ENCODE peak calls at places on chromosomes 4 and X, in four cellular contexts. R, M, B and X are unnamed samples.

GRCh38 chr4:83340692-83341343 is 6.2 kb upstream of the HPSE start:
- DNase-seq in R (no peak), B (no peak), M (no peak), X (no peak)

GRCh38 chrX:72001906-72002305 is 91.3 kb downstream of the NHSL2 start:
- DNase-seq in R (no peak), B (no peak), M (no peak), X (peak)

GRCh38 chrX:129653985-129654651 is 638 bp downstream of the APLN start:
- DNase-seq in R (no peak), B (peak), M (no peak), X (peak)

GRCh38 chr4:26731342-26731741 is 129.3 kb upstream of the STIM2 start:
- DNase-seq in R (no peak), B (no peak), M (no peak), X (no peak)

GRCh38 chr4:89823416-89823815 is 13.5 kb downstream of the SNCA start:
- DNase-seq in R (no peak), B (no peak), M (no peak), X (no peak)

GRCh38 chrX:2748171-2748814 is 3.5 kb upstream of the XG start:
- DNase-seq in M (peak), B (no peak), R (no peak), X (no peak)

GRCh38 chr4:146477054-146477453 is 44.7 kb downstream of the SLC10A7 start:
- DNase-seq in M (no peak), R (no peak), B (no peak), X (no peak)

GRCh38 chr4:98468744-98469143 is 189.7 kb downstream of the TSPAN5 start:
- DNase-seq in M (peak), R (no peak), B (no peak), X (no peak)

GRCh38 chr4:113761682-113762060 is at the start of gene CAMK2D:
- DNase-seq in B (no peak), M (peak), R (no peak), X (peak)

GRCh38 chr4:52959545-52959944 is 97.4 kb downstream of the RASL11B start:
- DNase-seq in B (no peak), M (peak), R (peak), X (no peak)

GRCh38 chr4:48067536-48067935 is 51.0 kb downstream of the NIPAL1 start:
- DNase-seq in M (no peak), R (no peak), B (no peak), X (no peak)

DNA sequence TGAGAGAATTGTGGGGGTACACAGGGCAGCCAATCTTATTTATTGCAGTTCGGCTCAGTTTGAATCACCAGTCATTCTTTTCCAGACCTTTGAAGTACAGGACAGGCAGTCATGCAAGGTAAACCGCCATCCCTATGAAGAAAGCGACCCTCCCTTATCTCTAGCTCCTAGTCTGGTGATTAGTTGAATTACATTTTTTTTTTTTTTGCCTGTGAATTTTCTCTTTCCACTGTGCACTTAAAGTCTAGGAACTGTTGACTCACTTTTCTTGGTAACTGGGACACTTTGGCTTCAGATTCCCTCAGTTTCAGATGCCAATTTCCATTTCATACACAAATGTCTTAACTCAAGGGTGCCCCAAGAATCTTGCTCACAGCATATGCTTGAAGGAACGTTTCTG is 82.4 kb upstream of the FAM9C start:
- DNase-seq in B (no peak), R (no peak), M (no peak), X (no peak)
- H3K4me3 ChIP-seq in B (no peak), R (no peak), M (no peak), X (no peak)

DNA sequence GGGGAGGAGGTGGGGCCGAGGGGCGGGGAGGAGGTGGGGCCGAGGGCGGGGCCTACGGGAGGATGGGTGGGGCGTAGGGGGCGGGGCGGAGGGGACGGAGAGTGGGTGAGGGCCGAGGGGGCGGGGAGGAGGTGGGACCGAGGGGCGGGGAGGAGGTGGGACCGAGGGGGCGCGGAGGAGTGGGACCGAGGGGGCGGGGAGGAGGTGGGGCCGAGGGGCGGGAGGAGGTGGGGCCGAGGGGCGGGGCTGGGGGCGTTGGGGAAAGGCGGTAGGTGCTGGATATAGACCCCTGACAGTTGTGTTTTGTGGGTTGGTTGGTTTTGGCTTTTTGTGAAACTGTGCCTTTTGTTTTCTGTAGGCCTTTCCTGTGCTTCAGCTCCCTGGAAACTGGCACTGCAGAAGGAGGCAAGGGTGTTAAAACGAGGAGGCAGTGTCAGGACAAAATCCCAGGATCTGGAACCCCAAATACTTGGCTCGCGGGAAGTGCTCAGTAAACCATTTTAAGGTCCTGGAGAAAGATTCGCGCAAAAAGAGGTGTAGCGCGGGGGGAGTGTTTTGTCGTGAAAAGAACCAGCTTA is 580 bp upstream of the MMGT1 start:
- DNase-seq in R (no peak), M (peak), B (peak), X (peak)
- H3K4me3 ChIP-seq in R (peak), M (peak), B (no peak), X (peak)

DNA sequence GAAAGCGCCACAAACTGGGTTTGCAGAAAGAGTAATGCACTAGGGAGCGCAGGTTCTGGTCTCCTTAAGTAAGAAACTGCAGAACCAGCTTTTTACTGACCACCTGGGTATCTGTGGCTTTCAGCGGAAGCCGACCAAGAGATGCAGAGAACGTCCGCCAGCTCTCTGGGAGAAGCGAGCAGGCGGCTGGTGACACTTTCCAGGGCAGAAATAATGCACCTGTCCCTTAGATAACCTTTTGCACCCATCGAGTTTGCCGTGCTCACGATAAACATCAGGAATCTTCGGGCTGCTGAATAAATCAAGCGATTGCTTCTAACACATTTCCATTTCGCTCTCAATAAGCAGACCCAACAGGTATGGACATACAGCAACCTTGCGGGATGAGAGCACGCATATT is 3.5 kb downstream of the ATOH1 start:
- DNase-seq in M (no peak), B (no peak), R (no peak), X (no peak)
- H3K4me3 ChIP-seq in M (no peak), B (no peak), R (no peak), X (no peak)

GRCh38 chr4:157223446-157223845 is 2.9 kb downstream of the GRIA2 start:
- DNase-seq in R (no peak), B (no peak), M (no peak), X (no peak)

GRCh38 chr4:157221895-157222763 is 1.6 kb downstream of the GRIA2 start:
- DNase-seq in B (peak), R (no peak), M (no peak), X (no peak)

GRCh38 chr4:157225096-157225495 is 4.6 kb downstream of the GRIA2 start:
- DNase-seq in B (no peak), R (no peak), M (no peak), X (no peak)

GRCh38 chr4:157221426-157221894 is 932 bp downstream of the GRIA2 start:
- DNase-seq in R (no peak), B (no peak), M (no peak), X (no peak)

DNA sequence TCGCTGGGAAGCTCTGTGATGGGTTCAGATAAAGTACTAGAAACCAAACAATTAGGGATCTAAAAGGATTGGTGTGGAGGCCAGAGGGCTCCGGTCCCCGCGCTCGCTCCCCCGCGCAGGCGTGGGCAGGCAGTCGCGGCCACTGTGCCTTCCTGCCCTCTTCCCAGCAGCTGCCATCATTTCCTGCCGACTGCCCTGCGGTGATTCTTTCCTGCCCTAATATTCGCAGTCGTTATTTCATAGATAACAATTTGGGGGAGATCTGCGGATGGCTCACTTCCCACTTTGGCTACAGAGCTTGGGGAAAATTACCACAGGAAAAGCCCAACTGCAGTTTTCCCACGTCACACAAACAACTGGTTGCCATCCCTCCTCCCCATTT is 2.2 kb downstream of the GRIA2 start:
- DNase-seq in M (no peak), R (no peak), B (peak), X (no peak)
- H3K4me3 ChIP-seq in M (peak), R (peak), B (no peak), X (peak)